ENCODE peak calls at places on chromosomes 7 and 10, in four cellular contexts. N is transverse colon, Y is GM23248, H is uterus. Q is an unnamed sample. For H3K27me3, H3K4me1 and H3K36me3, the result is how much of the 10 kb centered on the place peaks cover.

GRCh38 chr10:43574906-43575305 is 490 bp upstream of the ZNF239 start:
- DNase-seq in N (no peak), Y (peak), H (no peak), Q (peak)

GRCh38 chr7:33201821-33202220 is 72.5 kb downstream of the BBS9 start:
- DNase-seq in N (no peak), Y (peak), H (no peak), Q (no peak)

GRCh38 chr10:81978238-81978637 is 103.2 kb downstream of the NRG3 start:
- DNase-seq in N (no peak), Y (peak), H (no peak), Q (no peak)

GRCh38 chr7:15628876-15629275 is 57.6 kb downstream of the MEOX2 start:
- DNase-seq in N (no peak), Y (peak), H (no peak), Q (no peak)

GRCh38 chr10:110461530-110461929 is 36.2 kb upstream of the DUSP5 start:
- DNase-seq in N (no peak), Y (no peak), H (no peak), Q (no peak)

GRCh38 chr7:36155811-36156361 is 2.8 kb downstream of the EEPD1 start:
- DNase-seq in N (peak), Y (peak), H (no peak), Q (no peak)

GRCh38 chr10:28382520-28383269 is 79.8 kb upstream of the MPP7 start:
- DNase-seq in N (no peak), Y (peak), H (no peak), Q (no peak)

GRCh38 chr10:5527332-5528200 is 2.8 kb downstream of the CALML3 start:
- DNase-seq in N (peak), Y (no peak), H (no peak), Q (no peak)

GRCh38 chr7:29572543-29572942 is 8.9 kb downstream of the PRR15 start:
- DNase-seq in N (no peak), Y (no peak), H (no peak), Q (no peak)

GRCh38 chr10:86263907-86264306 is 102.7 kb downstream of the GRID1 start:
- DNase-seq in N (no peak), Y (no peak), H (no peak), Q (no peak)
- H3K27me3 ChIP-seq in N (under half), Y (under half), H (under half), Q (under half)

GRCh38 chr10:77922055-77922454 is 4.5 kb downstream of the DLG5 start:
- DNase-seq in N (no peak), Y (no peak), H (no peak), Q (no peak)
- H3K4me1 ChIP-seq in N (under half), Y (under half), H (under half), Q (under half)

DNA sequence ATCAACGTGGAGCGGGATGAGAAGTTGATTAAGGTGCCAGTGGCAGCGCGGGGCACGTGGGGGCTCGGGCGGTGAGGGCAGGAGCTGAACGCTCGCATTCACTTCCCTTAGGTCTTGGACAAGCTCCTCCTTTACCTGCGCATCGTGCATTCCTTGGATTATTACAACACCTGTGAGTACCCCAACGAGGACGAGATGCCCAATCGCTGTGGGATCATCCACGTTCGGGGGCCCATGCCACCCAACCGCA is 2.7 kb downstream of the UFSP1 start:
- DNase-seq in N (no peak), Y (no peak), H (no peak), Q (no peak)
- H3K36me3 ChIP-seq in N (under half), Y (under half), H (under half), Q (half or more)

DNA sequence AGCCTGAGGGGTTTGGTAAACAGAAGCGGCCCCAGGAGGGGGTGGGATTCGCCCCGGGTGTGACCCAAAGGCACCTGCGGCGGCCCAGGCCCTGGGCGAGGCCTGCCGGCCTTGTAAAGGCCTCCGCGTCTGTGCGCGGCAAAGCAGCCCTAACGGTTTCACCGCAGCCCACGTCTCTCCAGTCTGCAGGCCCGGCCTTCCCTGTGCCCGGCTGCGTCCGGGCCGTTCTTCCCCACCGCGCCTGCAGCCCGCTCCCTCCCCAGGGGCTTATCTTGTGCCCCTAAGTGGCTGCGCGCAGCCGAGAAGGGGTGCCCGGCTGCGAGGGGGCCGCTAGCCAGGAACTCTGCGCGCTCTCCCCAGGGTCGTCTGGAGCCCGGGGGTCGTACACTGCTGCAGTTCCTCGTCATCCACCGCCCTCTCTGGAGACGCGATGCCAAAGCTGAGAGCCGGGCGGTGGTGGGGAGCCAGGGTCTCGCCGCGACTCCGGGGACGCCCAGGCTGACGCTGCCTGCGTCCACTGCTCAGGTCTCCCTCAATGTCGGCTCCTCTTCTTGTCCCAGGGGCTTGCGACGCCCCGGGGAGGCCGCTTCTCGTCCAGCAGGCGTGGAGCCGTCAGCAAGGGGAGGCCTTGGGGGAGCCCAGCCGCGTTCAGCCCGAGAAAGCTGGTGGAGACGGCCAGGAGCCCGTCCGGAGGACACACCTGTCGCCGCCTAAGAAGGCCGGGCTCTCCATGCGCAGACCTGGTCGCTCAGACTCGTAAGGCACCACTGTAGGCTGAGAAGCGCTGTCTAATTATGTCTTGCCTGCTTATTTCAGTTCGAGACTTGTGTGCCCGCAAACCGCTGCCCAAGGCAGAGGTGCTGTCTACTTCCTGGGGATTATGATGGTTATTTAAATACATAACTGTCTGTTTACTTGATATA is 132.3 kb downstream of the SPAG6 start:
- DNase-seq in N (no peak), Y (no peak), H (no peak), Q (no peak)
- H3K27me3 ChIP-seq in N (half or more), Y (under half), H (under half), Q (under half)

Q was measured in CD4-positive, alpha-beta memory T cell.